ENCODE peak calls at places on chromosomes 6 and 20, in seven cellular contexts. O, Z, E, I, J, U and X are unnamed samples.
A peak's percentile ranks its signal among the peaks of the same experiment; 100 is the strongest.

GRCh38 chr6:373773-374724 is 17.5 kb upstream of the IRF4 start:
- DNase-seq in O (peak; percentile 28), Z (no peak), E (no peak), I (no peak), J (no peak), U (no peak), X (peak; percentile 16)

GRCh38 chr6:144955853-144956252 is 670.7 kb downstream of the UTRN start:
- DNase-seq in O (peak; percentile 54), Z (no peak), E (peak; percentile 66), I (no peak), J (peak; percentile 33), U (peak; percentile 36), X (peak; percentile 78)

GRCh38 chr20:19654906-19655305 is 103.2 kb upstream of the RIN2 start:
- DNase-seq in O (no peak), Z (no peak), E (no peak), I (no peak), J (no peak), U (no peak), X (no peak)

GRCh38 chr20:16209826-16210365 is 363.4 kb downstream of the KIF16B start:
- DNase-seq in O (peak; percentile 33), Z (no peak), E (peak; percentile 69), I (no peak), J (peak; percentile 28), U (no peak), X (no peak)

GRCh38 chr6:158737710-158738615 is 81.2 kb downstream of the EZR start:
- DNase-seq in O (peak; percentile 63), Z (no peak), E (peak; percentile 39), I (peak; percentile 47), J (no peak), U (peak; percentile 83), X (peak; percentile 65)

GRCh38 chr6:56757585-56757984 is 114.9 kb upstream of the DST start:
- DNase-seq in O (peak; percentile 61), Z (no peak), E (peak; percentile 59), I (no peak), J (peak; percentile 72), U (peak; percentile 35), X (peak; percentile 71)

GRCh38 chr6:168756009-168756634 is 315.1 kb downstream of the SMOC2 start:
- DNase-seq in O (no peak), Z (no peak), E (peak; percentile 94), I (no peak), J (no peak), U (no peak), X (no peak)

GRCh38 chr6:170444056-170444505 is 109.0 kb downstream of the PSMB1 start:
- DNase-seq in O (no peak), Z (peak; percentile 8), E (no peak), I (no peak), J (no peak), U (no peak), X (no peak)

GRCh38 chr20:34529742-34530141 is 13.5 kb downstream of the DYNLRB1 start:
- DNase-seq in O (no peak), Z (no peak), E (no peak), I (no peak), J (no peak), U (no peak), X (no peak)

GRCh38 chr20:37517371-37517748 is 3.7 kb upstream of the NNAT start:
- DNase-seq in O (no peak), Z (no peak), E (no peak), I (no peak), J (no peak), U (no peak), X (no peak)

GRCh38 chr20:1888796-1889463 is 6.3 kb upstream of the SIRPA start:
- DNase-seq in O (peak; percentile 53), Z (no peak), E (peak; percentile 39), I (no peak), J (no peak), U (peak; percentile 92), X (peak; percentile 41)

GRCh38 chr20:50213531-50214106 is 23.0 kb downstream of the CEBPB start:
- DNase-seq in O (no peak), Z (no peak), E (no peak), I (no peak), J (no peak), U (no peak), X (peak; percentile 50)

GRCh38 chr20:31764641-31765305 is 25.7 kb downstream of the TPX2 start:
- DNase-seq in O (peak; percentile 50), Z (no peak), E (peak; percentile 24), I (no peak), J (no peak), U (peak; percentile 20), X (peak; percentile 70)

GRCh38 chr6:10418862-10419748 is 4.2 kb upstream of the TFAP2A start:
- DNase-seq in O (no peak), Z (no peak), E (peak; percentile 95), I (no peak), J (no peak), U (peak; percentile 95), X (peak; percentile 47)

GRCh38 chr20:23528867-23529431 is 38.0 kb downstream of the CST8 start:
- DNase-seq in O (no peak), Z (no peak), E (no peak), I (no peak), J (no peak), U (peak; percentile 85), X (no peak)

GRCh38 chr20:48492188-48493070 is 335.4 kb downstream of the PREX1 start:
- DNase-seq in O (no peak), Z (no peak), E (no peak), I (no peak), J (no peak), U (no peak), X (no peak)

GRCh38 chr20:17631576-17632319 is 50.3 kb downstream of the RRBP1 start:
- DNase-seq in O (no peak), Z (no peak), E (no peak), I (no peak), J (no peak), U (no peak), X (no peak)
- H3K4me2 ChIP-seq in O (no peak overlapping the region), Z (no peak overlapping the region), E (no peak overlapping the region), I (no peak overlapping the region), J (no peak overlapping the region), U (no peak overlapping the region), X (no peak overlapping the region)

GRCh38 chr6:14440891-14441358 is 323.4 kb downstream of the CD83 start:
- DNase-seq in O (peak; percentile 32), Z (no peak), E (no peak), I (no peak), J (no peak), U (no peak), X (no peak)

GRCh38 chr6:14442250-14442649 is 324.7 kb downstream of the CD83 start:
- DNase-seq in O (no peak), Z (no peak), E (peak; percentile 2), I (no peak), J (no peak), U (no peak), X (no peak)

GRCh38 chr6:14439419-14439818 is 321.8 kb downstream of the CD83 start:
- DNase-seq in O (no peak), Z (no peak), E (no peak), I (no peak), J (no peak), U (no peak), X (no peak)

GRCh38 chr6:14440215-14440890 is 322.8 kb downstream of the CD83 start:
- DNase-seq in O (peak; percentile 62), Z (no peak), E (peak; percentile 64), I (no peak), J (no peak), U (no peak), X (peak; percentile 4)

DNA sequence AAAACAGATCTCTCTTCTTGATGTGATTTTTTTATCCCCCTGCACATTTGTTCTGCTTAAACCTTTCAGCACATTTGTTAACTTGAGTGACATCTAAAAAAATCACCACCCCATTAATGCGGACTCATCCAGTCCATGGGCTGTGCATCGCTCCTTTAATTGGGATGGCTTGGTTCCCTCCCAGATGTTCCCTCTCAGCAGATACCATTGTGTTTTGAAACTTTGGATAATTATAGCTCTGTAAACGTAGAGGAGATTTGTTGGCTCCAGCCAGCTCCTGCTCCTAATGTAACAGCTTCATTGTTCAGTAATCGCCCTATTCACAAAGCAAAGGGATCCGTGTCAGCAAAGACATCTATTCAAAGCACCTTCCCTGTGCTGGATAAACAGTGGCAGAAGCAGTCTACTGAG is 323.8 kb downstream of the CD83 start:
- DNase-seq in O (peak; percentile 48), Z (no peak), E (no peak), I (no peak), J (no peak), U (no peak), X (peak; percentile 19)
- H3K4me2 ChIP-seq in O (peak overlapping the region; percentile 62), Z (no peak overlapping the region), E (no peak overlapping the region), I (no peak overlapping the region), J (no peak overlapping the region), U (no peak overlapping the region), X (peak overlapping the region; percentile 56)

DNA sequence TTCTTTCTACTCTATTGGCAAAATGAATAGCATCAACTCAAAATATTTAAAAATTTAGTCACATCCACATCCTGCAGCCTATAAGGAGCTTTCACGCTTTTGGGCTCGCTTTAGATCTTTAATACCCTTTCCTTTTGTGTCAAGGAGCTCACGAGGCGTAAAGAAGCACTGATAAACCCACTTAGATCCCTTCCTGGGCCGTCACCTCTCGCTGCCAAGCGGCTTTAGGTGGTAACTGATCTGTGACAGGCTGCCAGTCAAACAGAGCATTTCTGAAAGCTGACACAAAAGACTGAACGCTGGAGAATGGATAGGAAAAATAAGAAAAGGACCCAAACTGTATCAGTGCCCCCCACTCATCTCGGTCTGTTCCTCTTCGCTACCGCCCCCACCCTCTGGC is 385.7 kb upstream of the MMS22L start:
- DNase-seq in O (no peak), Z (no peak), E (no peak), I (no peak), J (peak; percentile 68), U (no peak), X (no peak)
- H3K4me2 ChIP-seq in O (no peak overlapping the region), Z (no peak overlapping the region), E (no peak overlapping the region), I (no peak overlapping the region), J (peak overlapping the region; percentile 46), U (no peak overlapping the region), X (peak overlapping the region; percentile 94)

DNA sequence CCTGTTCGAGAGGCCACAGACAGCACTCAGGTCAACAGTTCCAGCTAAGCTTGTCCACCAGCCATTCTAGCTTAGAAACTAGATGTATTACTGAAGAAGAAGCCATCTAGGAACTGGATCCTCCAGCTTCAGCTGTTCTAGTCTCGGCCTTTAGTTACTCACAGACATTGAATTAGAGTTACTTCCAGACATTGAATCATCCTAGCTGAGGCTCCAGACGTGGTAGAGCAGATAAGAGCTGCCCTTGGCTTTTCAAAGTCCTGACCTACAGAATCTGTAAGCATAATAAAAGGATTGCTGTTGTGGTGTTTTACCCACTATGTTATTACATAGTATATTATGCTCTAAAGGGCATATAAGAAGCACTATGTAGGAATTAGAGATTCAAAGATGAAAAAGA is 84.8 kb downstream of the MMS22L start:
- DNase-seq in O (peak; percentile 37), Z (no peak), E (no peak), I (no peak), J (no peak), U (no peak), X (peak; percentile 46)
- H3K4me2 ChIP-seq in O (no peak overlapping the region), Z (no peak overlapping the region), E (no peak overlapping the region), I (no peak overlapping the region), J (no peak overlapping the region), U (no peak overlapping the region), X (no peak overlapping the region)

DNA sequence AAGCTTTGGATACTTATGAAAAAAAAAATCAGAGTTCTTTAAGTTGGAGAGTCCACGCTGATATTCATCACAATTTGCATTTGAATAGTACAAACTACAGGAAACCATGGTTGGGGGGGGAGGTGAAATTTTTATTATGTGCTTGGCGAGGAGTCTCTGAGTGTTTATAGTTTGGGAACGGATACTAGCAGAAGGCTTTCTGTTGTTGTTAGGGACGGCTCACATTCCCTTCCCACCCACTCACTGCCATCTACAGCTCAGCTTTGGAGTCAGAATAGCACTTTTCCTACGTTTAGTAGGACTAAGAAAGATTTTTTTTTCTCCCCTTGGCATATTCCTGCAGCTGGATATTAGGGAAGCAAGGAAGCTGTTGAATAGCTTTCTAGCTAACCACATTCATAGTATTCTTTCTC is 235.0 kb upstream of the ZNF217 start:
- DNase-seq in O (peak; percentile 94), Z (no peak), E (peak; percentile 53), I (peak; percentile 60), J (no peak), U (peak; percentile 84), X (peak; percentile 95)
- H3K4me2 ChIP-seq in O (peak overlapping the region; percentile 96), Z (peak overlapping the region; percentile 85), E (peak overlapping the region; percentile 52), I (peak overlapping the region; percentile 89), J (no peak overlapping the region), U (peak overlapping the region; percentile 76), X (peak overlapping the region; percentile 99)